ENCODE peak calls at places on chromosomes 16 and 17, in five cellular contexts. X is heart right ventricle; V is CD8-positive, alpha-beta memory T cell; E is tibial nerve; M is endothelial cell of umbilical vein. D is an unnamed sample.

GRCh38 chr17:72488542-72489272 is 367.9 kb downstream of the SOX9 start:
- DNase-seq in X (no peak), V (no peak), E (no peak), M (no peak), D (no peak)

GRCh38 chr17:385836-386144 is 33.2 kb upstream of the RPH3AL start:
- DNase-seq in X (no peak), V (no peak), E (no peak), M (no peak), D (no peak)

GRCh38 chr16:66254751-66255150 is 111.7 kb upstream of the CDH5 start:
- DNase-seq in X (no peak), V (no peak), E (no peak), M (no peak), D (no peak)

GRCh38 chr16:85448557-85449194 is 164.4 kb upstream of the GSE1 start:
- DNase-seq in X (no peak), V (peak; percentile 83), E (no peak), M (no peak), D (no peak)

GRCh38 chr17:978110-979093 is 1.2 kb downstream of the NXN start:
- DNase-seq in X (peak; percentile 52), V (peak; percentile 17), E (no peak), M (peak; percentile 48), D (no peak)

GRCh38 chr16:62450291-62450690 is 414.1 kb upstream of the CDH8 start:
- DNase-seq in X (no peak), V (no peak), E (no peak), M (no peak), D (no peak)

GRCh38 chr17:9924735-9925191 is 19.7 kb upstream of the RCVRN start:
- DNase-seq in X (no peak), V (peak; percentile 36), E (no peak), M (peak; percentile 39), D (peak; percentile 85)

GRCh38 chr17:12664894-12665262 is 812 bp upstream of the MYOCD start:
- DNase-seq in X (no peak), V (no peak), E (no peak), M (no peak), D (no peak)

GRCh38 chr16:85369060-85369459 is 244.1 kb upstream of the GSE1 start:
- DNase-seq in X (no peak), V (no peak), E (no peak), M (no peak), D (no peak)

GRCh38 chr16:48408688-48409087 is 23.5 kb upstream of the SIAH1 start:
- DNase-seq in X (peak; percentile 29), V (no peak), E (no peak), M (no peak), D (peak; percentile 55)

GRCh38 chr16:3503513-3503912 is 2.7 kb downstream of the CLUAP1 start:
- DNase-seq in X (no peak), V (peak; percentile 73), E (no peak), M (no peak), D (no peak)

GRCh38 chr17:40338058-40338457 is 26.5 kb downstream of the GJD3 start:
- DNase-seq in X (no peak), V (no peak), E (no peak), M (no peak), D (no peak)

GRCh38 chr17:82239401-82239925 is 10.6 kb downstream of the SLC16A3 start:
- DNase-seq in X (no peak), V (no peak), E (no peak), M (no peak), D (no peak)

GRCh38 chr17:43405861-43406260 is 7.1 kb downstream of the ARL4D start:
- DNase-seq in X (no peak), V (no peak), E (no peak), M (no peak), D (no peak)

GRCh38 chr16:13756411-13756810 is 163.5 kb upstream of the ERCC4 start:
- DNase-seq in X (no peak), V (no peak), E (no peak), M (no peak), D (no peak)

GRCh38 chr17:35496470-35497290 is 40.8 kb downstream of the SLFN12L start:
- DNase-seq in X (no peak), V (no peak), E (no peak), M (no peak), D (no peak)

GRCh38 chr17:32303861-32304288 is 38.1 kb downstream of the C17orf75 start:
- DNase-seq in X (no peak), V (no peak), E (no peak), M (no peak), D (no peak)

GRCh38 chr16:75591001-75591852 is 25.0 kb downstream of the GABARAPL2 start:
- DNase-seq in X (peak; percentile 45), V (no peak), E (no peak), M (peak; percentile 52), D (peak; percentile 37)

GRCh38 chr16:56488035-56488434 is 31.8 kb downstream of the BBS2 start:
- DNase-seq in X (no peak), V (no peak), E (no peak), M (no peak), D (peak; percentile 25)

GRCh38 chr16:86018487-86018886 is 119.5 kb downstream of the IRF8 start:
- DNase-seq in X (no peak), V (no peak), E (no peak), M (no peak), D (no peak)

GRCh38 chr16:19524356-19524865 is 669 bp downstream of the CCP110 start:
- DNase-seq in X (no peak), V (no peak), E (no peak), M (no peak), D (no peak)

GRCh38 chr16:84183911-84184310 is 2.9 kb downstream of the TAF1C start:
- DNase-seq in X (no peak), V (no peak), E (no peak), M (peak; percentile 51), D (no peak)

GRCh38 chr17:82412535-82413520 is 5.3 kb upstream of the HEXD start:
- DNase-seq in X (no peak), V (no peak), E (no peak), M (no peak), D (no peak)

GRCh38 chr17:30476726-30477082 is 504 bp upstream of the GOSR1 start:
- DNase-seq in X (no peak), V (no peak), E (no peak), M (no peak), D (no peak)

GRCh38 chr17:57668332-57668731 is 76.8 kb downstream of the CCDC182 start:
- DNase-seq in X (no peak), V (no peak), E (no peak), M (no peak), D (no peak)

DNA sequence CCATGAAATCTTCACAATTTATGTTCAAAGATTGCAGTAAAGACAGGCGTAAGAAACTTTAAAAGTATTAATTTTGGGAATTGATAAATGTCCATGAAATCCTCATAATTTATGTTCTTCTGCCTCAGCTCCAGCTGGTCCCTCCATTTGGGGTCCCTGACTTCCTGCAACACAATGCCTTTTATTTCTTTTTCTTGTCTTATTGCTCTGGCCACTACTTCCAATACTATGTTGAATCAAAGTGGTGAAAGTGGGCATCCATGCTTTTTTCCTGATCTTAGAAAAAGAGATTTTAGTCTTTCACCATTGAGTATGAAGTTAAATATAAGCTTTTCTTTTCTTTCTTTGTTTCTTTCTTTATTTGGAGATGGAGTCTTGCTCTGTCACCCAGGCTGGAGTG is 14.3 kb downstream of the TAT start:
- DNase-seq in X (no peak), V (no peak), E (no peak), M (no peak), D (no peak)
- H3K4me1 ChIP-seq in X (peaks cover 4% of the 10 kb centered on the region), V (peaks cover 10% of the 10 kb centered on the region), E (no peaks in the 10 kb centered on the region), M (peaks cover 2% of the 10 kb centered on the region), D (peaks cover 10% of the 10 kb centered on the region)

GRCh38 chr17:37555386-37555785 is 53.8 kb downstream of the SYNRG start:
- DNase-seq in X (no peak), V (no peak), E (no peak), M (no peak), D (no peak)
- H3K36me3 ChIP-seq in X (peaks cover 99% of the 10 kb centered on the region), V (peaks cover 47% of the 10 kb centered on the region), E (peaks cover 3% of the 10 kb centered on the region), M (peaks cover 14% of the 10 kb centered on the region), D (peaks cover 3% of the 10 kb centered on the region)

GRCh38 chr17:66466933-66467367 is 164.5 kb downstream of the PRKCA start:
- DNase-seq in X (no peak), V (no peak), E (no peak), M (peak; percentile 94), D (peak; percentile 89)
- H3K4me1 ChIP-seq in X (peaks cover 22% of the 10 kb centered on the region), V (peaks cover 38% of the 10 kb centered on the region), E (peaks cover 78% of the 10 kb centered on the region), M (peaks cover 44% of the 10 kb centered on the region), D (peaks cover 27% of the 10 kb centered on the region)

DNA sequence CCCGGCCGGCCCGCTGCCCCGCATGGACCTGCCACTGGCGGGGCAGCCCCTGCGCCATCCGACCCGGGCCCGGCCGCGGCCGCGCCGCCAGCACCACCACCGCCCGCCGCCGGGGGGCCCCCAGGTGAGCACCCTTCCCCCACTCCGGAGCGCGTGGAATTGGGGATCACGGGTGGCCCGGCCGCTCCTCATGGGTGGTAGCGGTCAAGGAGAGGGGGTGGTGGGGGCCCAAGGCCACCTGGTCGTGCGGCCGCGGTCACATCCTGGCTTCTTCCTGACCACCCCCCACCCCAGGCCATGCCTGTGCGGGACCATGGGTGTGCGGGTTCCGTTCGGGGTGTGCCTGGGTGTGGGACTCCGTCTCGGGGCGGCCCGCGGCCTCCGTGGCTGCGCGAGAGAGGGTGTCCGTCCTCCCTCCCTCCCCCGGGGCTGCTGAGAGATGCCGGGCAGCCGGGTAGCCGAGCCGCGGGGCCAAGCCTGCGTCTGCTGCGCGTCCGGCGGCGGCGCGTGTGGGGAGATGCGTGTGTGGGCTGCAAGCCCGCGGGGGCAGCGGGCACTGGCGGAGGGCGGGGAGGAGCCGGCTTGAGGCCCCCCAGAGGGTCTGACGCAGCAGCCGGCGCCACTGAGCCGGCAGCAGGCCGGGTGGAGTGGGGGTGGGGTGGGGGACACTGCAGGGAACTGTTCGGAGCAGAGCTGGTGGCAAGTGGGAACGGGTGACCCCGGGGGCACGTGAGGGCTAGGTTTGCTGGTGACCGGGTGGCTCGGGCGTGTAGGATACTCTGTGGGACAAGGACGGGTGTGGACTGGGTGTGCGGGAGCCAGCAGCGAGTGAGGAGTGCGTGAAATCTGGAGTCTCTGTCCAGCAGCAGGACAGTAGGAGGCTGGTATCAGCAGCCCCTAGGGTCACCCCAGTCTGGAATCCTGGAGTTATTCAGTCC is 6.7 kb downstream of the ACD start:
- DNase-seq in X (peak; percentile 18), V (no peak), E (no peak), M (no peak), D (peak; percentile 60)
- H3K36me3 ChIP-seq in X (peaks cover 10% of the 10 kb centered on the region), V (peaks cover 16% of the 10 kb centered on the region), E (no peaks in the 10 kb centered on the region), M (no peaks in the 10 kb centered on the region), D (peaks cover 3% of the 10 kb centered on the region)

DNA sequence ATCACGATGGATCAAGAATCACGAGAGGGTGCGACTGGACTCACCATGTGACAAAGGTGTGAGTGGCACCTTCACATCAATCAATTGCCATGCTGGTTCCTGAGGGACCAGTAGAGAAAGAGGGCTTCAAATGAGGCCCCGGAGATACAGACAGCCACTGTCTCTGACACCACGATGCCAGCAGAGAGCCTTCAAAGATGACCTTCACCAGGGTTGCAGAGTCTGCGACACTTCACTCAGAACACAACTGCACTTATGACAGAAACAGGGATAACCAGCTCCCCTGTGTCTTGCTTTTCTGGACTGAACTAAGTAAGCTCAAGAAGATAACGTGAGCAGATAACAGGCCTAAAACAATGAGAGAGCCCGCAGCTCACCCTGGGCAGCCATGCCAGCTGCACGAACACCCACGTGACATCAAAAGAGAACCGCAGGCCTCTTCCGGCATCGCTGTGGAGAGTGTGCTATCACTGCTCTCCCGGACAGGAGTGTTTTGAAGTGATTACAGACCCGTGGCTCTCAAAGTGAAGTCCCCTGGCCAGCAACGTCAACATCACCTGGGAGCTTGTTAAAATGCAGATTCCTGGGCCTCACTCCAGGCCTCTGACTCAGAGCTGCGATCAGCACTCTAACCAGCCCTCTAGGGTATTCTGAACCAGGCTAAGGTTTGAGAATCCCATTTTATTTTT is 36.4 kb downstream of the KLHDC4 start:
- DNase-seq in X (no peak), V (no peak), E (no peak), M (no peak), D (no peak)
- H3K4me1 ChIP-seq in X (no peaks in the 10 kb centered on the region), V (peaks cover 5% of the 10 kb centered on the region), E (no peaks in the 10 kb centered on the region), M (no peaks in the 10 kb centered on the region), D (no peaks in the 10 kb centered on the region)

D was measured in A673.